ENCODE peak calls at places on chromosomes 12 and 14, in four cellular contexts. M is thoracic aorta, R is choroid plexus epithelial cell, F is AG04450. L is an unnamed sample.

GRCh38 chr14:48622980-48623379 is 947.6 kb upstream of the MDGA2 start:
- DNase-seq in M (no peak), R (no peak), F (no peak), L (no peak)

GRCh38 chr12:101238806-101239329 is 28.8 kb upstream of the SLC5A8 start:
- DNase-seq in M (no peak), R (no peak), F (no peak), L (no peak)

GRCh38 chr14:59187802-59188460 is 536 bp upstream of the DAAM1 start:
- DNase-seq in M (no peak), R (no peak), F (no peak), L (peak)

GRCh38 chr12:51695241-51696010 is 104.4 kb downstream of the SCN8A start:
- DNase-seq in M (no peak), R (no peak), F (no peak), L (no peak)

GRCh38 chr14:101783260-101784016 is 21.9 kb downstream of the PPP2R5C start:
- DNase-seq in M (no peak), R (no peak), F (no peak), L (no peak)

GRCh38 chr12:113262710-113263109 is 41.4 kb downstream of the TPCN1 start:
- DNase-seq in M (no peak), R (peak), F (no peak), L (no peak)

GRCh38 chr12:49137476-49137875 is 6.3 kb upstream of the TUBA1B start:
- DNase-seq in M (no peak), R (no peak), F (no peak), L (no peak)

GRCh38 chr14:61252354-61253063 is 28.6 kb downstream of the TMEM30B start:
- DNase-seq in M (peak), R (peak), F (peak), L (peak)

GRCh38 chr14:95061317-95062093 is 95.8 kb downstream of the DICER1 start:
- DNase-seq in M (no peak), R (no peak), F (no peak), L (no peak)

GRCh38 chr12:132414634-132415340 is 75.2 kb upstream of the FBRSL1 start:
- DNase-seq in M (no peak), R (peak), F (peak), L (peak)

GRCh38 chr14:75363570-75364227 is 64.1 kb upstream of the JDP2 start:
- DNase-seq in M (no peak), R (no peak), F (no peak), L (no peak)

GRCh38 chr12:90304231-90304630 is 595.6 kb upstream of the ATP2B1 start:
- DNase-seq in M (no peak), R (no peak), F (no peak), L (no peak)
- H3K4me3 ChIP-seq in M (no peak), R (no peak), F (no peak), L (no peak)

GRCh38 chr12:124756730-124757129 is 106.9 kb downstream of the SCARB1 start:
- DNase-seq in M (no peak), R (no peak), F (no peak), L (no peak)

GRCh38 chr12:124754949-124755800 is 108.5 kb downstream of the SCARB1 start:
- DNase-seq in M (peak), R (peak), F (no peak), L (peak)

GRCh38 chr12:124756151-124756550 is 107.5 kb downstream of the SCARB1 start:
- DNase-seq in M (no peak), R (no peak), F (no peak), L (no peak)

GRCh38 chr12:124754491-124754890 is 109.2 kb downstream of the SCARB1 start:
- DNase-seq in M (no peak), R (no peak), F (no peak), L (no peak)

DNA sequence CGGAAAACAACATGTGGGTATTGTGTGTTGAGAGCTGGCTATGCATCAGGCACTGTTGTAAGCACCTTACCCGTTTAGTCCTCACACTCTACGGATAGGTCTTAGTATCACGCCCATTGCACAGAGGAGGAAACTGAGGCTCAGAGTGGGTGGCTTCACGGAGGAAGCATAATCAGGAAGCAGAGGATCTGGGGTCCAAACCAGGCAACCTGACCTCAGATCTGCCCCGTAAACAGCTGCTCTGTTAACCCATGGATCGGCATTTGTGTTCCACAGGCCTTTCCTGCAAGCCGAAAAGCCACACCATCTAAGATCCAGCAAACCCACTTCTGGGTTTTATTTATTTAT is 107.9 kb downstream of the SCARB1 start:
- DNase-seq in M (no peak), R (no peak), F (no peak), L (no peak)
- H3K4me3 ChIP-seq in M (no peak), R (no peak), F (no peak), L (no peak)

GRCh38 chr12:114685869-114686268 is 1.9 kb upstream of the TBX3 start:
- DNase-seq in M (no peak), R (no peak), F (no peak), L (no peak)

GRCh38 chr12:114684098-114684869 is at the start of gene TBX3:
- DNase-seq in M (peak), R (peak), F (peak), L (peak)

GRCh38 chr12:114683709-114684097 is 272 bp downstream of the TBX3 start:
- DNase-seq in M (no peak), R (no peak), F (no peak), L (no peak)

GRCh38 chr12:114685320-114685781 is 1.4 kb upstream of the TBX3 start:
- DNase-seq in M (no peak), R (no peak), F (no peak), L (no peak)

GRCh38 chr12:114684870-114685273 is 897 bp upstream of the TBX3 start:
- DNase-seq in M (no peak), R (no peak), F (no peak), L (no peak)
- H3K4me3 ChIP-seq in M (peak), R (peak), F (peak), L (peak)

GRCh38 chr14:104086661-104087461 is 1.4 kb downstream of the ASPG start:
- DNase-seq in M (no peak), R (no peak), F (no peak), L (no peak)

GRCh38 chr14:104085032-104085888 is at the start of gene ASPG:
- DNase-seq in M (no peak), R (no peak), F (no peak), L (no peak)

GRCh38 chr14:104084251-104085002 is 1.1 kb upstream of the ASPG start:
- DNase-seq in M (no peak), R (peak), F (no peak), L (no peak)

GRCh38 chr14:104086210-104086660 is 735 bp downstream of the ASPG start:
- DNase-seq in M (no peak), R (no peak), F (no peak), L (no peak)

GRCh38 chr14:104085889-104086201 is 345 bp downstream of the ASPG start:
- DNase-seq in M (no peak), R (no peak), F (no peak), L (no peak)
- H3K4me3 ChIP-seq in M (no peak), R (no peak), F (no peak), L (peak)

GRCh38 chr12:128800606-128801005 is 23.2 kb downstream of the SLC15A4 start:
- DNase-seq in M (no peak), R (no peak), F (no peak), L (no peak)

GRCh38 chr12:128804762-128805161 is 19.0 kb downstream of the SLC15A4 start:
- DNase-seq in M (no peak), R (no peak), F (no peak), L (no peak)

GRCh38 chr12:128801879-128802391 is 21.8 kb downstream of the SLC15A4 start:
- DNase-seq in M (no peak), R (peak), F (no peak), L (no peak)

GRCh38 chr12:128803788-128804187 is 20.0 kb downstream of the SLC15A4 start:
- DNase-seq in M (no peak), R (no peak), F (no peak), L (no peak)

GRCh38 chr12:128802756-128803155 is 21.0 kb downstream of the SLC15A4 start:
- DNase-seq in M (no peak), R (no peak), F (no peak), L (peak)
- H3K4me3 ChIP-seq in M (no peak), R (no peak), F (no peak), L (no peak)

GRCh38 chr14:23056257-23056955 is 914 bp downstream of the CDH24 start:
- DNase-seq in M (no peak), R (peak), F (no peak), L (no peak)
- H3K4me3 ChIP-seq in M (peak), R (peak), F (peak), L (peak)

GRCh38 chr12:119998471-119999245 is 9.6 kb downstream of the BICDL1 start:
- DNase-seq in M (no peak), R (no peak), F (no peak), L (no peak)
- H3K4me3 ChIP-seq in M (no peak), R (no peak), F (no peak), L (no peak)

GRCh38 chr14:73753043-73753886 is 39.1 kb upstream of the PNMA1 start:
- DNase-seq in M (no peak), R (no peak), F (no peak), L (no peak)
- H3K4me3 ChIP-seq in M (peak), R (no peak), F (peak), L (peak)

DNA sequence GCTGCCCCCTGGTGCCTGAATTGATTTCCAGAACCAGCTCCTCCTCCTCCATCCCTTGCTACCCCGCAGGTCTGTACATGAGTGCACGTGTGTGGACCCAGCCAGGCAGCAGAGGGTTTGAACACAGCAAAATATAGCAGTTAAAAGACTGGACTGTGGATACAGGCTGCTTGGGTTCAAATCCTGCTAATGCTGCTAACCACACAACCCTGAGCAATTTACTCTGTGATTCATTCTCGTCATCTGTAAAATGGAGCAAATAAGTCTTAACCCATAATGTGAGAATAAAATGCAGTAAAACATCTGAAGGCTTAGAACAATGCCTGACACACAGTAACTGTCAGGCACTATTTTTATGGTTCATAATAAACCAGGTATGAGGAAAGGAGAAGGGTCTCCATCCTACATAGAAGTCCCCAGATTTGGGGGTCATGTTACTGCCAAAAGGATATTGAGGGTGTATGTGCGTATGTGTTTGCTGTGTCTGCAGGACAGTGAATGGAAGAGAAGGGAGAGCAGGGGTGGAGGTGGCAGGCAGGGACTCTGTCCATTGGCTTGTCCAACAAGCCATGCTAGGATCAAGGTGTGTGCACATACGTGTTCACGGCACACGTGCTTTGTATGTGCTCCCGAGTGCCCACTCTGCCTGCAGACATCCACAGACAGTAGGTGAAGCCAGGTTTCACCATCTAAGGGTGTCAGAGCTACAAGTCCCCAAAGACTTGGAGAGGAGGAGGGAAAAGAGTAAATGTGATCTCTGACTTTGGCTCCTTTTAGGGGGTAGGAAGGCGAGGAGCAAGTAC is 1.5 kb upstream of the STAT6 start:
- DNase-seq in M (no peak), R (no peak), F (no peak), L (no peak)
- H3K4me3 ChIP-seq in M (peak), R (peak), F (peak), L (peak)

DNA sequence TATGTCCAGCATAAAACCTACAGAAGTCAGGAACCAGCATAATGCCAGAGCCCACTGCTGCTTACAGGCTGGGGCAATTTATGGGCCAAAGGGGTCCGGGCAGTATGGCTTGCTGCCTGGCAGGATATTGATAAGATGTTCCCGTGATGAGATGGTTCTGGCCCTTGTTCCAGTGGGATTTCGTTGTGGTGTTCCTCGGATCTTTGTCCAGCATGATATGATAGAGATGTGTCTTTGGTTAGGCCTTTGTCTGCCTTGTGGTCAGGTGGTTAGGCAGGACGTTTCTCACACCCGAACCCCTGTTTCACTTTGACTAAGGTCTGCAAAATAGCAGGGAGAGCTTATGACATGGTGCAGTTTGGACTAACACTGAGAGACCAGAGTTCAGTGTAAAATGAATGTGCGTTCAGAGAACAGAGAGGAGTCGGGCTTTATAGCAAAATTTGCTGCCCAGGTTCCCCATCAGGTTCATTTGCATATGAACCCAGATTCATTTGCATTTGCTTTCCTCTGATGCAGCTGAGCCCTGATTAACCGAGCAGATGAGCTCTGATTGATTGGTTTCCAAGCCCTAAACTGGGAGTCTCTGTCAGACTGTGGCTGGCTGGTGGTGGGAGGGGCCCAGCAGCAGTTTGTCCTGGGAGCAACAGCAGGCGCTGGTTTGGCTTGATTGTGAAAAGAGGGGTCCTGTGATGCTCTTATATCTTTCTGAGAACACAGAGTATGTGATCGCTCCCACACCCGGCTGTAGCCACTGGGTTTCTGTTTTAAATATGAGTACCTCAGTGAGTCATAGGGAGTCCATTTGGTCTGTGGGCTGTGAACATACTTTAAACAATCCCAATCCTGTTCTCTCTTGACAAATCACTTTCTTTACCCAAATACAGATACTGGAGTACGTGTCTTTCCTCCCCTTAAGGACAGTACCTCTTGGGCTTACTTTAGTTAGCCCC is 156.3 kb upstream of the PZP start:
- DNase-seq in M (no peak), R (peak), F (peak), L (no peak)
- H3K4me3 ChIP-seq in M (no peak), R (no peak), F (peak), L (no peak)

L was measured in breast epithelium.